ENCODE peak calls at places on chromosomes 4 and X, in ten cellular contexts. K, B, L, V, P, Z, T, N, A and E are unnamed samples.

GRCh38 chr4:128455076-128455345 is 167.4 kb upstream of the PGRMC2 start:
- DNase-seq in K (no peak), L (no peak), Z (no peak), N (no peak), B (no peak), P (no peak), V (no peak), T (no peak), A (no peak), E (no peak)

GRCh38 chrX:150308041-150308440 is 55.1 kb upstream of the MAMLD1 start:
- DNase-seq in T (no peak), B (no peak), L (no peak), N (no peak), A (no peak), Z (no peak), P (no peak), K (no peak), V (no peak), E (no peak)

GRCh38 chr4:7151668-7152227 is 40.6 kb upstream of the SORCS2 start:
- DNase-seq in V (no peak), T (no peak), B (no peak), Z (no peak), A (no peak), P (peak; percentile 74), K (no peak), L (no peak), N (no peak), E (no peak)

GRCh38 chr4:42566835-42567234 is 90.1 kb downstream of the ATP8A1 start:
- DNase-seq in V (no peak), T (no peak), K (no peak), N (no peak), L (no peak), Z (no peak), P (no peak), A (no peak), B (no peak), E (no peak)

GRCh38 chr4:107709916-107710315 is 10.1 kb downstream of the PAPSS1 start:
- DNase-seq in T (no peak), V (no peak), K (peak; percentile 64), L (peak; percentile 69), P (no peak), Z (no peak), B (no peak), N (no peak), A (no peak), E (no peak)

GRCh38 chrX:1244164-1245076 is 24.2 kb upstream of the CSF2RA start:
- DNase-seq in T (peak; percentile 66), V (peak; percentile 80), L (no peak), Z (no peak), K (no peak), A (peak; percentile 83), P (no peak), N (no peak), B (no peak), E (no peak)

GRCh38 chr4:155999743-156000142 is 46.1 kb upstream of the CTSO start:
- DNase-seq in Z (no peak), L (no peak), K (no peak), N (no peak), T (no peak), V (peak; percentile 80), A (peak; percentile 96), B (no peak), P (no peak), E (no peak)

GRCh38 chr4:159008671-159009070 is 94.2 kb upstream of the RAPGEF2 start:
- DNase-seq in B (no peak), L (no peak), A (no peak), V (no peak), Z (no peak), T (no peak), N (no peak), P (no peak), K (no peak), E (no peak)

DNA sequence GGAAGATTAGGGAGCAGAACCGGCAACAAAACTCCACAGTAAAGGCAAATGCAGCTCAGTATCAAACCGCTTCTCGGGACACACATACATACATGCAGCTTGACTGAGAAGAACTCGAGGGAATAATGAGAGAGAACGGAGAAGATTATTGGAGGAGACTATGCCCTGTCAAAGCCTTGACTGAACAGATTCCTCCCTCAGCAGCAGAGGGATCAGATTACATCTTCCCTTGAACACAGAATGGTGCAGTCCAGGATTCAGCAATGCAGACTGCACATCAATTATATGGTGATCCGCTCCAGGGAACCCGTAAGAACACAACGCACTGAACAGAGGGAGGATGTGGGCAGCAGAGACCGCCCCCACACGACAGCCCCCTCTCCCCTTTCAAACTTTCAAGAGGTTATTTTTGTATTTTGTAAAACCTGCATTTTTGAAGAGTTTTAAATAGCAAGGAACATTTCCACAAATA is 183.2 kb downstream of the FBXW7 start:
- DNase-seq in P (peak; percentile 49), A (peak; percentile 64), T (peak; percentile 69), K (peak; percentile 94), V (no peak), L (no peak), Z (peak; percentile 19), N (no peak), B (no peak), E (peak; percentile 72)
- TF ChIP-seq CTCF in P (no peak), A (no peak), T (no peak), K (no peak), V (no peak), L (no peak), Z (no peak), N (no peak), B (no peak), E (no peak)

GRCh38 chrX:42189601-42190000 is 266.2 kb upstream of the CASK start:
- DNase-seq in P (no peak), N (no peak), T (no peak), L (no peak), Z (no peak), V (no peak), B (no peak), A (no peak), K (no peak), E (no peak)

DNA sequence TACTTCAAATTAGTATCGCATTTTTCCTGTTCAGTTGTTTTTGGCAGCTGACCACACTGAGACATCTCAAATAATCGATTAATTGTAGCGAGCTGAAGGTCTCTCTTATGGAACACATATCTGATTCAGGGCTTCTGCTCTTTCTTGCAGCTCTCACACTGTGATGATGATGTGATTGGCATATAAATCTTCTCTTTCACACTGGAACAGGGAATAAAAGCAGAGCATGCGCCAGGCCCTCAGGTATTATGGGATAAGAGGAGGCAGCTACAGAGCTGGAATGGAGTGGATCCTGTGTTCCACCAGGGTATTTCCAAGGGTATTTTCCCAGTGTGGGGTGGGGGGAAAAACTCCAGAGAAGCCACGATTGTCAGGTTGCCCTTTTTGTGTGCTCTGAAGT is 265.4 kb upstream of the CASK start:
- DNase-seq in T (no peak), L (no peak), V (no peak), B (no peak), A (no peak), N (no peak), Z (no peak), K (no peak), P (no peak), E (no peak)
- TF ChIP-seq POLR2AphosphoS5 in T (no peak), L (no peak), V (no peak), B (no peak), A (no peak), N (no peak), Z (no peak), K (no peak), P (no peak), E (no peak)

GRCh38 chr4:76459291-76459723 is 24.3 kb downstream of the SHROOM3 start:
- DNase-seq in Z (no peak), V (no peak), K (peak; percentile 24), T (no peak), P (no peak), A (peak; percentile 97), N (no peak), B (no peak), L (no peak), E (no peak)

GRCh38 chr4:76457885-76458284 is 22.9 kb downstream of the SHROOM3 start:
- DNase-seq in Z (no peak), K (no peak), B (no peak), L (no peak), T (no peak), A (no peak), N (no peak), V (no peak), P (no peak), E (no peak)

GRCh38 chr4:76453232-76453631 is 18.2 kb downstream of the SHROOM3 start:
- DNase-seq in A (no peak), B (no peak), L (no peak), Z (no peak), K (no peak), N (no peak), T (no peak), V (no peak), P (no peak), E (no peak)

GRCh38 chr4:76458829-76459228 is 23.8 kb downstream of the SHROOM3 start:
- DNase-seq in N (no peak), L (no peak), Z (no peak), K (no peak), V (no peak), T (no peak), P (no peak), B (no peak), A (peak; percentile 67), E (no peak)

DNA sequence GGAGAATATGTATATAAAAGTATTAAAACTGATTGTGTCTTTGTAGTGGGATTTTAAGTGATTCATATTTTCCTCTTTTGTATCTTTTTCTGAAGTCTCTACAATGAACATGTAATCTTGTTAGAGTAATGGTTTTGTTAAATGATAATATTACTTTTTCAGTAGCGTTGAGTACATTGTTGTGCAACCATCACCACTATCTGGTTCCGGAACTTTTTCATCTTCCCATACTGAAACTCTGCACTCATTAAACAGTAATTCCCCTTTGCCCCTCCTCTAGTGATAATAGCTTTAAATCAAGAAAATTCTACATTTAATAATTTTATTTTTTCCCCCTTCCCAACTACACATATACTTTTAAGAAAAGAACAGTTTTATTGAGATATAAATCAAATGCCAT is 23.3 kb downstream of the SHROOM3 start:
- DNase-seq in N (no peak), T (no peak), A (no peak), K (no peak), L (no peak), P (no peak), Z (no peak), B (no peak), V (no peak), E (no peak)
- H3K27ac ChIP-seq in N (no peak overlapping the region), T (no peak overlapping the region), A (peak overlapping the region; percentile 88), K (no peak overlapping the region), L (no peak overlapping the region), P (no peak overlapping the region), Z (no peak overlapping the region), B (no peak overlapping the region), V (no peak overlapping the region), E (no peak overlapping the region)

GRCh38 chr4:3368841-3369760 is 72.7 kb upstream of the HGFAC start:
- DNase-seq in K (peak; percentile 24), P (peak; percentile 62), N (peak; percentile 89), A (no peak), Z (no peak), V (peak; percentile 45), B (no peak), T (no peak), L (no peak), E (no peak)

GRCh38 chr4:3368334-3368733 is 73.4 kb upstream of the HGFAC start:
- DNase-seq in B (no peak), A (no peak), Z (no peak), N (peak; percentile 68), L (no peak), K (no peak), V (no peak), P (no peak), T (no peak), E (no peak)

GRCh38 chr4:3371038-3371437 is 70.7 kb upstream of the HGFAC start:
- DNase-seq in Z (no peak), P (peak; percentile 31), A (peak; percentile 52), K (peak; percentile 38), N (peak; percentile 79), L (no peak), B (no peak), T (peak; percentile 47), V (no peak), E (no peak)

GRCh38 chr4:3371581-3372001 is 70.2 kb upstream of the HGFAC start:
- DNase-seq in K (no peak), N (peak; percentile 45), A (peak; percentile 52), P (peak; percentile 38), L (no peak), V (peak; percentile 56), T (peak; percentile 56), Z (no peak), B (no peak), E (no peak)

DNA sequence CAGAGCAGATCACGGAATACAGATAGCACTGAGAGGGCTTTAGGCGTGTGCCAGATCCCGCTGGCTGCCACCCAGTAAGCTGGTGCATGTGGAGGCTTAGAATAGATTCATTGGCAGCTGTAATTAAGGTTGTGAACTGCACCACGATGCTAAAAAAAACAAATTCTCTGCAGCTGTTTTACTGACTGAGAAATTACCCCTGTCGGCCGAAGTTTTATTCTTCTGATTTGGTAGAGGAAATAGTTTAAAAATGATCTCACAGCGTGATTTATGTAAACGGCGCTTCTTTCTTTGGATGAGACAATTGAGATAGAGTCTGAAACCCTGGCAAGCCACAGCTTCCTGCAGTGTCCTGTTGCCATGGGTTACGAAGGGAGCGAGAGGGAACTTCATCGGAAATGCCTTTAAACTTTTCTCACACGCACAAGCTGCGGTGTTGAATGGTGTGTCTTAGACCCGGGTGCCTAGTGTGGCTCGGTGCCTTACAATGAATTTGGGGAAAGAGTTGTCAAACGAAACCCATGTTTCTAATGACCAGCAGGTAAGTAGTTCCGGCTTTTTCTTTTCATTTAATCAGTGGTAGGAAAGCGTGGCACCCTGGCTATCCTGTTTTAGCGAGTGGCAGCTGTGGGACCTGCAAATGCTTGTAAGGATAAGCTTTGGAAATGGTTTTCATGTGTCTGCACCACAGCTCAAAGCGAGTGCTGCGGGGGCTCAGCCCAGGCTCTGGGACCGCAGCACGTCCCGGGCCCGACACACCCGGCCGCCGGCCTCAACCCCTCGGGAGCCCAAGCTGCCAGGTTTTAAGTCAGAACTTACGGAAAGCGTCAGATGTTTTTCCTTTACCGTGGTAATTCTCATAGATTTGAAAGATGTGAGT is 71.7 kb upstream of the HGFAC start:
- DNase-seq in L (peak; percentile 66), B (no peak), K (peak; percentile 83), P (peak; percentile 69), T (no peak), N (peak; percentile 92), V (peak; percentile 54), Z (no peak), A (peak; percentile 89), E (no peak)
- TF ChIP-seq CTCF in L (no peak), B (no peak), K (no peak), P (peak; percentile 24), T (no peak), N (no peak), V (no peak), Z (no peak), A (no peak), E (peak; percentile 16)